ENCODE peak calls at places on chromosomes 4 and X, in four cellular contexts. Z, V, R and K are unnamed samples.

GRCh38 chrX:72016881-72017783 is 106.5 kb downstream of the NHSL2 start:
- DNase-seq in Z (no peak), V (no peak), R (peak; percentile 27), K (no peak)

GRCh38 chr4:1982124-1983052 is 26.4 kb downstream of the NELFA start:
- DNase-seq in Z (peak; percentile 46), V (no peak), R (peak; percentile 66), K (no peak)

GRCh38 chr4:81504685-81505598 is 33.2 kb upstream of the RASGEF1B start:
- DNase-seq in Z (peak; percentile 80), V (peak; percentile 9), R (peak; percentile 93), K (no peak)

GRCh38 chr4:6229095-6229494 is 28.7 kb upstream of the JAKMIP1 start:
- DNase-seq in Z (peak; percentile 41), V (no peak), R (peak; percentile 24), K (no peak)

GRCh38 chrX:15694968-15695451 is 30.4 kb upstream of the CLTRN start:
- DNase-seq in Z (no peak), V (no peak), R (no peak), K (no peak)

GRCh38 chr4:128660361-128660964 is 149.0 kb upstream of the JADE1 start:
- DNase-seq in Z (peak; percentile 75), V (no peak), R (no peak), K (no peak)

GRCh38 chr4:169282429-169283113 is 11.8 kb upstream of the SH3RF1 start:
- DNase-seq in Z (no peak), V (no peak), R (no peak), K (peak; percentile 95)

GRCh38 chr4:185307136-185307950 is 88.4 kb downstream of the LRP2BP start:
- DNase-seq in Z (no peak), V (no peak), R (no peak), K (peak; percentile 90)

GRCh38 chr4:53044651-53044960 is 182.5 kb downstream of the RASL11B start:
- DNase-seq in Z (no peak), V (no peak), R (no peak), K (no peak)

GRCh38 chr4:26418107-26418506 is 72.2 kb downstream of the CCKAR start:
- DNase-seq in Z (no peak), V (no peak), R (no peak), K (no peak)

GRCh38 chr4:145876531-145877180 is 62.0 kb downstream of the ZNF827 start:
- DNase-seq in Z (no peak), V (no peak), R (no peak), K (no peak)

GRCh38 chr4:142282870-142283431 is 563.1 kb downstream of the INPP4B start:
- DNase-seq in Z (no peak), V (peak; percentile 30), R (no peak), K (no peak)

GRCh38 chrX:44244008-44244407 is 99.5 kb downstream of the EFHC2 start:
- DNase-seq in Z (no peak), V (peak; percentile 34), R (no peak), K (peak; percentile 24)

GRCh38 chrX:48083212-48083611 is 11.8 kb upstream of the ZNF630 start:
- DNase-seq in Z (no peak), V (peak; percentile 53), R (peak; percentile 69), K (peak; percentile 38)

GRCh38 chr4:38456096-38456495 is 207.9 kb upstream of the KLF3 start:
- DNase-seq in Z (no peak), V (no peak), R (no peak), K (no peak)

GRCh38 chr4:169314906-169315305 is 44.1 kb upstream of the SH3RF1 start:
- DNase-seq in Z (peak; percentile 74), V (peak; percentile 88), R (peak; percentile 91), K (peak; percentile 94)

GRCh38 chr4:1945492-1945891 is 63.3 kb downstream of the NELFA start:
- DNase-seq in Z (no peak), V (no peak), R (no peak), K (no peak)

GRCh38 chr4:112453321-112453720 is 62.7 kb downstream of the NEUROG2 start:
- DNase-seq in Z (no peak), V (no peak), R (no peak), K (no peak)

GRCh38 chrX:7068939-7069367 is 78.6 kb upstream of the STS start:
- DNase-seq in Z (no peak), V (peak; percentile 10), R (peak; percentile 53), K (no peak)

GRCh38 chr4:32102941-32103340 is 1382.8 kb downstream of the PCDH7 start:
- DNase-seq in Z (no peak), V (no peak), R (no peak), K (peak; percentile 34)

GRCh38 chr4:119525005-119525749 is 103.4 kb downstream of the PDE5A start:
- DNase-seq in Z (no peak), V (peak; percentile 90), R (no peak), K (peak; percentile 79)

GRCh38 chr4:55372259-55372658 is 23.5 kb upstream of the TMEM165 start:
- DNase-seq in Z (no peak), V (no peak), R (no peak), K (no peak)

GRCh38 chr4:177196615-177197014 is 113.1 kb upstream of the NEIL3 start:
- DNase-seq in Z (no peak), V (no peak), R (no peak), K (no peak)

GRCh38 chr4:94757192-94758140 is at the start of gene BMPR1B:
- DNase-seq in Z (peak; percentile 74), V (peak; percentile 75), R (no peak), K (peak; percentile 65)

GRCh38 chrX:73821921-73822559 is 259.0 kb downstream of the CHIC1 start:
- DNase-seq in Z (no peak), V (no peak), R (no peak), K (no peak)

DNA sequence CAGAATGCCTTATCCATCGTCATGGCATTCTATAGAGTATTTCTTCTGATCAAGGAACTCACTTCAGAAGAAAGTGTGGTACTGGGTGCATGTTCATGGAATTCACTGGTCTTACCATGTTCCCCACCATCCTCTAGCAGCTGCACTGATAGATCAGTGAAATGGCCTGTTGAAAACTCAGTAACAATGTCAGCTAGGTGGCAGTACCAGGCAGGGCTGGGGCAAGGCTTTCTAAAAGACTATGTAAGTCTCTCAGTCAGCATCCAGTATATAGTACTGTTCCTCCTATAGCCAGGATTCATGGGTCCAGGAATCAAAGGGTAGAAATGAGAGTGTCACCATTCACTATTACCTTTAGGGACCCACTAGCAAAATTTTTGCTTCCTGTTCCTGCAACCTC is 15.8 kb upstream of the LDB2 start:
- DNase-seq in Z (no peak), V (peak; percentile 73), R (no peak), K (peak; percentile 18)
- TF ChIP-seq CTCF in Z (no peak), V (no peak), R (peak; percentile 2), K (peak; percentile 34)

GRCh38 chr4:173516621-173517612 is 13.1 kb downstream of the HAND2 start:
- DNase-seq in Z (peak; percentile 63), V (no peak), R (no peak), K (no peak)

GRCh38 chr4:173515458-173515857 is 14.6 kb downstream of the HAND2 start:
- DNase-seq in Z (peak; percentile 52), V (no peak), R (no peak), K (no peak)

GRCh38 chr4:173519130-173520101 is 10.6 kb downstream of the HAND2 start:
- DNase-seq in Z (peak; percentile 61), V (no peak), R (no peak), K (no peak)

GRCh38 chr4:173518419-173519102 is 11.5 kb downstream of the HAND2 start:
- DNase-seq in Z (peak; percentile 64), V (no peak), R (no peak), K (peak; percentile 3)

GRCh38 chr4:173517781-173518371 is 12.2 kb downstream of the HAND2 start:
- DNase-seq in Z (peak; percentile 83), V (no peak), R (no peak), K (no peak)
- H3K27me3 ChIP-seq in Z (no peaks in the 10 kb centered on the region), V (peaks cover 93% of the 10 kb centered on the region), R (no peaks in the 10 kb centered on the region), K (peaks cover 55% of the 10 kb centered on the region)

GRCh38 chr4:43343298-43343697 is 450.8 kb downstream of the GRXCR1 start:
- DNase-seq in Z (no peak), V (no peak), R (no peak), K (no peak)
- H3K4me3 ChIP-seq in Z (no peak overlapping the region), V (no peak overlapping the region), R (no peak overlapping the region), K (no peak overlapping the region)

GRCh38 chrX:131217878-131218486 is 71.1 kb downstream of the IGSF1 start:
- DNase-seq in Z (no peak), V (no peak), R (no peak), K (no peak)
- TF ChIP-seq CTCF in Z (no peak), V (no peak), R (no peak), K (no peak)

GRCh38 chr4:173505924-173506779 is 23.9 kb downstream of the HAND2 start:
- DNase-seq in Z (peak; percentile 85), V (peak; percentile 25), R (no peak), K (no peak)

GRCh38 chr4:173503330-173504180 is 26.5 kb downstream of the HAND2 start:
- DNase-seq in Z (no peak), V (no peak), R (no peak), K (no peak)

GRCh38 chr4:173501592-173502150 is 28.4 kb downstream of the HAND2 start:
- DNase-seq in Z (no peak), V (no peak), R (no peak), K (no peak)

GRCh38 chr4:173506780-173507211 is 23.2 kb downstream of the HAND2 start:
- DNase-seq in Z (peak; percentile 61), V (no peak), R (no peak), K (no peak)

GRCh38 chr4:173504181-173504503 is 25.9 kb downstream of the HAND2 start:
- DNase-seq in Z (peak; percentile 62), V (no peak), R (no peak), K (no peak)
- H3K27me3 ChIP-seq in Z (no peaks in the 10 kb centered on the region), V (peaks cover 90% of the 10 kb centered on the region), R (no peaks in the 10 kb centered on the region), K (peaks cover 23% of the 10 kb centered on the region)

GRCh38 chrX:42242044-42242443 is 318.7 kb upstream of the CASK start:
- DNase-seq in Z (no peak), V (no peak), R (no peak), K (no peak)

GRCh38 chrX:42247241-42247640 is 323.9 kb upstream of the CASK start:
- DNase-seq in Z (no peak), V (peak; percentile 34), R (no peak), K (peak; percentile 28)

GRCh38 chrX:42241421-42241820 is 318.1 kb upstream of the CASK start:
- DNase-seq in Z (no peak), V (no peak), R (no peak), K (peak; percentile 4)

GRCh38 chrX:42248226-42248625 is 324.9 kb upstream of the CASK start:
- DNase-seq in Z (no peak), V (no peak), R (no peak), K (peak; percentile 47)

GRCh38 chrX:42246814-42247213 is 323.5 kb upstream of the CASK start:
- DNase-seq in Z (no peak), V (no peak), R (no peak), K (peak; percentile 15)
- H3K4me3 ChIP-seq in Z (peak overlapping the region; percentile 43), V (no peak overlapping the region), R (no peak overlapping the region), K (no peak overlapping the region)